ENCODE peak calls at places on chromosomes 5 and 9, in six cellular contexts. T, B, Z, F, V and C are unnamed samples.

GRCh38 chr9:100284247-100284646 is 68.5 kb downstream of the TEX10 start:
- DNase-seq in V (no peak), F (no peak), Z (no peak), T (no peak), B (no peak), C (no peak)

GRCh38 chr9:68500457-68501158 is 40.1 kb downstream of the TMEM252 start:
- DNase-seq in F (no peak), V (peak), Z (no peak), B (no peak), T (no peak), C (no peak)

GRCh38 chr9:130265431-130266235 is at the start of gene HMCN2:
- DNase-seq in F (no peak), B (no peak), T (no peak), Z (no peak), V (peak), C (peak)

GRCh38 chr9:89234636-89235035 is 56.0 kb upstream of the SHC3 start:
- DNase-seq in Z (peak), B (no peak), T (no peak), F (no peak), V (peak), C (peak)

GRCh38 chr5:35857606-35858205 is 1.0 kb downstream of the IL7R start:
- DNase-seq in B (peak), T (no peak), Z (no peak), V (no peak), F (peak), C (no peak)

GRCh38 chr5:95723632-95724369 is 7.3 kb upstream of the RHOBTB3 start:
- DNase-seq in T (no peak), B (no peak), F (no peak), V (peak), Z (no peak), C (no peak)

GRCh38 chr9:136059851-136060670 is 35.0 kb downstream of the NACC2 start:
- DNase-seq in B (no peak), F (no peak), Z (no peak), T (no peak), V (no peak), C (no peak)

GRCh38 chr5:157066950-157067349 is 8.0 kb upstream of the HAVCR1 start:
- DNase-seq in B (no peak), F (no peak), T (no peak), V (no peak), Z (no peak), C (no peak)

GRCh38 chr5:133944263-133945230 is 23.9 kb downstream of the C5orf15 start:
- DNase-seq in Z (peak), T (no peak), F (peak), B (peak), V (peak), C (peak)

GRCh38 chr9:87771251-87772006 is 45.5 kb downstream of the CTSL start:
- DNase-seq in F (no peak), V (peak), T (no peak), Z (no peak), B (no peak), C (peak)

GRCh38 chr5:176895350-176895749 is 3.8 kb downstream of the HK3 start:
- DNase-seq in F (no peak), V (no peak), B (no peak), Z (no peak), T (no peak), C (no peak)

GRCh38 chr9:89481161-89481915 is 16.6 kb downstream of the SEMA4D start:
- DNase-seq in F (no peak), T (no peak), B (no peak), V (no peak), Z (no peak), C (no peak)

GRCh38 chr9:36136277-36136893 is at the start of gene GLIPR2:
- DNase-seq in T (peak), B (peak), Z (peak), F (peak), V (peak), C (peak)

GRCh38 chr9:6852243-6852963 is 94.6 kb downstream of the KDM4C start:
- DNase-seq in T (no peak), V (no peak), B (peak), F (no peak), Z (no peak), C (no peak)

GRCh38 chr5:135310328-135310989 is 88.6 kb downstream of the MACROH2A1 start:
- DNase-seq in F (no peak), V (no peak), B (no peak), Z (no peak), T (no peak), C (no peak)

GRCh38 chr5:100758780-100759179 is 144.3 kb downstream of the ST8SIA4 start:
- DNase-seq in B (no peak), V (no peak), F (no peak), Z (no peak), T (no peak), C (no peak)

GRCh38 chr5:176906796-176907195 is 7.7 kb upstream of the HK3 start:
- DNase-seq in Z (no peak), T (no peak), B (no peak), V (no peak), F (no peak), C (no peak)

GRCh38 chr5:131538177-131538593 is 96.8 kb downstream of the RAPGEF6 start:
- DNase-seq in T (no peak), Z (no peak), V (no peak), F (no peak), B (no peak), C (no peak)